ENCODE peak calls at places on chromosome 12, in six cellular contexts. One of them, this sample, is unnamed.

GRCh38 chr12:108401964-108402363 is 62.9 kb upstream of the CMKLR1 start:
- DNase-seq in psoas muscle: no peak
- DNase-seq in head of caudate nucleus: no peak
- DNase-seq in skeletal muscle cell: no peak
- DNase-seq in sciatic nerve: no peak
- DNase-seq in GM23248: no peak
- DNase-seq in this sample: no peak

GRCh38 chr12:69274861-69275260 is 35.5 kb downstream of the CPSF6 start:
- DNase-seq in GM23248: peak; percentile 41
- DNase-seq in sciatic nerve: no peak
- DNase-seq in head of caudate nucleus: no peak
- DNase-seq in skeletal muscle cell: peak; percentile 7
- DNase-seq in psoas muscle: no peak
- DNase-seq in this sample: no peak

GRCh38 chr12:2138871-2139308 is 86.1 kb downstream of the CACNA1C start:
- DNase-seq in sciatic nerve: no peak
- DNase-seq in skeletal muscle cell: no peak
- DNase-seq in psoas muscle: no peak
- DNase-seq in head of caudate nucleus: no peak
- DNase-seq in GM23248: peak; percentile 21
- DNase-seq in this sample: no peak

GRCh38 chr12:63353559-63353958 is 202.6 kb upstream of the AVPR1A start:
- DNase-seq in skeletal muscle cell: peak; percentile 3
- DNase-seq in head of caudate nucleus: no peak
- DNase-seq in psoas muscle: no peak
- DNase-seq in sciatic nerve: no peak
- DNase-seq in GM23248: peak; percentile 9
- DNase-seq in this sample: no peak

GRCh38 chr12:119803391-119803791 is 73.7 kb downstream of the CIT start:
- DNase-seq in skeletal muscle cell: no peak
- DNase-seq in psoas muscle: no peak
- DNase-seq in sciatic nerve: peak; percentile 62
- DNase-seq in GM23248: peak; percentile 80
- DNase-seq in head of caudate nucleus: peak; percentile 70
- DNase-seq in this sample: peak; percentile 78

GRCh38 chr12:3336606-3337311 is 154.2 kb upstream of the PRMT8 start:
- DNase-seq in skeletal muscle cell: no peak
- DNase-seq in sciatic nerve: no peak
- DNase-seq in GM23248: no peak
- DNase-seq in psoas muscle: no peak
- DNase-seq in head of caudate nucleus: peak; percentile 86
- DNase-seq in this sample: no peak

GRCh38 chr12:89544730-89545184 is 18.9 kb upstream of the POC1B start:
- DNase-seq in skeletal muscle cell: peak; percentile 92
- DNase-seq in sciatic nerve: peak; percentile 57
- DNase-seq in GM23248: peak; percentile 48
- DNase-seq in psoas muscle: peak; percentile 75
- DNase-seq in head of caudate nucleus: no peak
- DNase-seq in this sample: peak; percentile 17

GRCh38 chr12:116924558-116925453 is 14.1 kb downstream of the FBXW8 start:
- DNase-seq in GM23248: peak; percentile 89
- DNase-seq in skeletal muscle cell: no peak
- DNase-seq in psoas muscle: no peak
- DNase-seq in sciatic nerve: no peak
- DNase-seq in head of caudate nucleus: no peak
- DNase-seq in this sample: peak; percentile 82

GRCh38 chr12:106897082-106897481 is 58.6 kb upstream of the TMEM263 start:
- DNase-seq in GM23248: peak; percentile 9
- DNase-seq in sciatic nerve: no peak
- DNase-seq in head of caudate nucleus: no peak
- DNase-seq in skeletal muscle cell: no peak
- DNase-seq in psoas muscle: no peak
- DNase-seq in this sample: no peak

GRCh38 chr12:15856097-15856982 is 25.8 kb upstream of the STRAP start:
- DNase-seq in skeletal muscle cell: no peak
- DNase-seq in head of caudate nucleus: no peak
- DNase-seq in psoas muscle: no peak
- DNase-seq in GM23248: peak; percentile 74
- DNase-seq in sciatic nerve: no peak
- DNase-seq in this sample: peak; percentile 45

GRCh38 chr12:13000935-13001724 is 1.1 kb upstream of the HEBP1 start:
- DNase-seq in skeletal muscle cell: no peak
- DNase-seq in sciatic nerve: peak; percentile 76
- DNase-seq in head of caudate nucleus: peak; percentile 66
- DNase-seq in GM23248: peak; percentile 83
- DNase-seq in psoas muscle: peak; percentile 75
- DNase-seq in this sample: peak; percentile 89

GRCh38 chr12:30695327-30696102 is at the start of gene IPO8:
- DNase-seq in head of caudate nucleus: peak; percentile 94
- DNase-seq in psoas muscle: peak; percentile 96
- DNase-seq in GM23248: peak; percentile 96
- DNase-seq in sciatic nerve: peak; percentile 95
- DNase-seq in skeletal muscle cell: peak; percentile 74
- DNase-seq in this sample: peak; percentile 96

GRCh38 chr12:90460681-90461080 is 494.3 kb downstream of the CCER1 start:
- DNase-seq in sciatic nerve: no peak
- DNase-seq in GM23248: peak; percentile 15
- DNase-seq in psoas muscle: no peak
- DNase-seq in skeletal muscle cell: peak; percentile 0
- DNase-seq in head of caudate nucleus: no peak
- DNase-seq in this sample: no peak

GRCh38 chr12:91382081-91382543 is 199.5 kb upstream of the DCN start:
- DNase-seq in psoas muscle: peak; percentile 84
- DNase-seq in head of caudate nucleus: peak; percentile 92
- DNase-seq in GM23248: peak; percentile 78
- DNase-seq in sciatic nerve: peak; percentile 93
- DNase-seq in skeletal muscle cell: peak; percentile 39
- DNase-seq in this sample: peak; percentile 60

GRCh38 chr12:64221656-64222010 is 463 bp downstream of the KICS2 start:
- DNase-seq in psoas muscle: peak; percentile 90
- DNase-seq in head of caudate nucleus: peak; percentile 90
- DNase-seq in skeletal muscle cell: peak; percentile 34
- DNase-seq in GM23248: peak; percentile 93
- DNase-seq in sciatic nerve: peak; percentile 91
- DNase-seq in this sample: peak; percentile 90

GRCh38 chr12:122102331-122102730 is 23.8 kb downstream of the MLXIP start:
- DNase-seq in sciatic nerve: no peak
- DNase-seq in GM23248: no peak
- DNase-seq in head of caudate nucleus: no peak
- DNase-seq in psoas muscle: no peak
- DNase-seq in skeletal muscle cell: no peak
- DNase-seq in this sample: no peak